ENCODE peak calls at places on chromosomes 7 and 10, in nine cellular contexts. E is adipocyte, C is body of pancreas, W is Panc1, A is upper lobe of right lung, J is GM23248, B is SJSA1, P is stomach, D is neural progenitor cell. T is an unnamed sample. For H3K27me3 and H3K4me1, the result is how much of the 10 kb centered on the place peaks cover.

GRCh38 chr7:29968683-29969457 is 20.7 kb downstream of the SCRN1 start:
- DNase-seq in E (peak), C (no peak), W (no peak), A (no peak), J (no peak), B (peak), P (no peak), D (no peak), T (no peak)

GRCh38 chr10:93854985-93855384 is 38.8 kb upstream of the SLC35G1 start:
- DNase-seq in E (no peak), C (peak), W (no peak), A (no peak), J (no peak), B (no peak), P (no peak), D (no peak), T (peak)

GRCh38 chr10:35324196-35324595 is 12.1 kb upstream of the CCNY start:
- DNase-seq in E (peak), C (no peak), W (no peak), A (no peak), J (peak), B (no peak), P (no peak), D (no peak), T (no peak)

GRCh38 chr7:52168085-52168484 is 851.5 kb upstream of the COBL start:
- DNase-seq in E (no peak), C (no peak), W (no peak), A (no peak), J (no peak), B (no peak), P (no peak), D (peak), T (no peak)

GRCh38 chr10:102281103-102281502 is 35.8 kb downstream of the GBF1 start:
- DNase-seq in E (peak), C (no peak), W (no peak), A (no peak), J (peak), B (no peak), P (no peak), D (no peak), T (peak)

GRCh38 chr7:128737867-128738390 is 1.2 kb upstream of the CALU start:
- DNase-seq in E (peak), C (no peak), W (no peak), A (no peak), J (peak), B (peak), P (no peak), D (peak), T (no peak)

GRCh38 chr10:95462740-95463667 is 98.2 kb downstream of the SORBS1 start:
- DNase-seq in E (no peak), C (no peak), W (no peak), A (no peak), J (no peak), B (no peak), P (no peak), D (no peak), T (no peak)

GRCh38 chr7:35729061-35729783 is 34.3 kb upstream of the HERPUD2 start:
- DNase-seq in E (no peak), C (no peak), W (no peak), A (no peak), J (no peak), B (no peak), P (no peak), D (no peak), T (no peak)

GRCh38 chr10:119090026-119090808 is 9.6 kb upstream of the EIF3A start:
- DNase-seq in E (no peak), C (no peak), W (no peak), A (no peak), J (no peak), B (no peak), P (peak), D (no peak), T (no peak)

GRCh38 chr10:16505168-16505567 is 16.5 kb downstream of the C1QL3 start:
- DNase-seq in E (no peak), C (no peak), W (no peak), A (no peak), J (no peak), B (no peak), P (no peak), D (no peak), T (peak)

GRCh38 chr10:37732685-37733084 is 124.7 kb downstream of the ZNF248 start:
- DNase-seq in E (peak), C (no peak), W (no peak), A (no peak), J (peak), B (no peak), P (no peak), D (no peak), T (no peak)

GRCh38 chr10:784759-785538 is 95.5 kb upstream of the DIP2C start:
- DNase-seq in E (peak), C (peak), W (no peak), A (peak), J (peak), B (peak), P (peak), D (peak), T (peak)

GRCh38 chr7:108813247-108814014 is 243.8 kb downstream of the DNAJB9 start:
- DNase-seq in E (no peak), C (no peak), W (no peak), A (no peak), J (no peak), B (no peak), P (no peak), D (no peak), T (no peak)

GRCh38 chr7:17095001-17095574 is 203.4 kb upstream of the AHR start:
- DNase-seq in E (peak), C (peak), W (no peak), A (no peak), J (peak), B (no peak), P (peak), D (no peak), T (peak)

GRCh38 chr10:124627851-124628675 is 116.1 kb downstream of the FAM53B start:
- DNase-seq in E (no peak), C (no peak), W (no peak), A (no peak), J (no peak), B (no peak), P (no peak), D (no peak), T (no peak)

GRCh38 chr10:51266496-51266895 is 192.2 kb downstream of the PRKG1 start:
- DNase-seq in E (peak), C (no peak), W (no peak), A (no peak), J (no peak), B (no peak), P (no peak), D (no peak), T (no peak)

GRCh38 chr7:107680478-107680877 is 19.9 kb downstream of the SLC26A4 start:
- DNase-seq in E (no peak), C (no peak), W (no peak), A (no peak), J (no peak), B (no peak), P (no peak), D (no peak), T (no peak)

GRCh38 chr7:47358944-47359588 is 222.8 kb downstream of the TNS3 start:
- DNase-seq in E (no peak), C (no peak), W (no peak), A (no peak), J (no peak), B (no peak), P (no peak), D (no peak), T (no peak)

GRCh38 chr10:71302874-71303568 is 16.0 kb upstream of the SLC29A3 start:
- DNase-seq in E (peak), C (no peak), W (peak), A (no peak), J (peak), B (no peak), P (no peak), D (peak), T (peak)

GRCh38 chr7:4792537-4793126 is 17.2 kb downstream of the AP5Z1 start:
- DNase-seq in E (no peak), C (peak), W (no peak), A (no peak), J (peak), B (no peak), P (no peak), D (peak), T (no peak)

GRCh38 chr7:138395763-138396162 is 64.3 kb upstream of the TRIM24 start:
- DNase-seq in E (no peak), C (no peak), W (no peak), A (no peak), J (no peak), B (no peak), P (no peak), D (no peak), T (no peak)

GRCh38 chr10:90652519-90652918 is 205.3 kb downstream of the HTR7 start:
- DNase-seq in E (peak), C (peak), W (no peak), A (no peak), J (peak), B (no peak), P (no peak), D (peak), T (peak)

GRCh38 chr7:30349170-30349569 is 64.8 kb downstream of the ZNRF2 start:
- DNase-seq in E (no peak), C (no peak), W (no peak), A (no peak), J (no peak), B (no peak), P (no peak), D (no peak), T (no peak)

GRCh38 chr10:43322769-43323168 is 48.7 kb upstream of the FXYD4 start:
- DNase-seq in E (peak), C (peak), W (no peak), A (peak), J (peak), B (no peak), P (peak), D (peak), T (peak)

GRCh38 chr10:73865459-73866442 is 8.6 kb downstream of the CAMK2G start:
- DNase-seq in E (no peak), C (peak), W (no peak), A (peak), J (no peak), B (no peak), P (no peak), D (no peak), T (no peak)

GRCh38 chr7:45178241-45179225 is 20.9 kb downstream of the RAMP3 start:
- DNase-seq in E (no peak), C (no peak), W (no peak), A (peak), J (peak), B (peak), P (no peak), D (peak), T (no peak)

GRCh38 chr10:63977329-63977923 is 456.2 kb downstream of the REEP3 start:
- DNase-seq in E (peak), C (peak), W (peak), A (no peak), J (peak), B (no peak), P (no peak), D (peak), T (peak)

GRCh38 chr10:109427421-109427820 is 495.9 kb downstream of the XPNPEP1 start:
- DNase-seq in E (peak), C (no peak), W (no peak), A (no peak), J (peak), B (no peak), P (no peak), D (no peak), T (peak)

GRCh38 chr7:127983804-127984332 is 47.4 kb downstream of the LRRC4 start:
- DNase-seq in E (no peak), C (no peak), W (peak), A (no peak), J (peak), B (no peak), P (no peak), D (no peak), T (no peak)

GRCh38 chr7:31763548-31763947 is 76.5 kb downstream of the PPP1R17 start:
- DNase-seq in E (no peak), C (no peak), W (no peak), A (no peak), J (no peak), B (no peak), P (no peak), D (no peak), T (peak)

GRCh38 chr10:4181690-4182089 is 396.7 kb upstream of the KLF6 start:
- DNase-seq in E (peak), C (no peak), W (no peak), A (no peak), J (peak), B (no peak), P (no peak), D (no peak), T (no peak)

GRCh38 chr10:113666682-113667252 is 2.9 kb upstream of the NRAP start:
- DNase-seq in E (no peak), C (no peak), W (no peak), A (no peak), J (peak), B (no peak), P (no peak), D (no peak), T (peak)

GRCh38 chr10:130637271-130637670 is 501.1 kb downstream of the GLRX3 start:
- DNase-seq in E (no peak), C (no peak), W (no peak), A (no peak), J (no peak), B (no peak), P (no peak), D (no peak), T (peak)

GRCh38 chr10:1086787-1087186 is 30.6 kb downstream of the WDR37 start:
- DNase-seq in E (no peak), C (no peak), W (no peak), A (no peak), J (no peak), B (no peak), P (no peak), D (no peak), T (no peak)

GRCh38 chr7:38299275-38299931 is 26.0 kb upstream of the TARP start:
- DNase-seq in E (no peak), C (no peak), W (no peak), A (no peak), J (no peak), B (no peak), P (no peak), D (no peak), T (no peak)
- H3K27me3 ChIP-seq in E (under half), C (under half), W (under half), A (under half), J (under half), B (under half), P (under half), D (under half), T (under half)

GRCh38 chr10:98074315-98074911 is 44.0 kb upstream of the CRTAC1 start:
- DNase-seq in E (peak), C (no peak), W (no peak), A (no peak), J (peak), B (no peak), P (no peak), D (peak), T (peak)

GRCh38 chr10:98078774-98079173 is 48.4 kb upstream of the CRTAC1 start:
- DNase-seq in E (no peak), C (no peak), W (no peak), A (no peak), J (no peak), B (no peak), P (no peak), D (no peak), T (no peak)

GRCh38 chr10:98080474-98080873 is 50.1 kb upstream of the CRTAC1 start:
- DNase-seq in E (no peak), C (no peak), W (no peak), A (no peak), J (no peak), B (no peak), P (no peak), D (no peak), T (no peak)

GRCh38 chr10:98077223-98077622 is 46.8 kb upstream of the CRTAC1 start:
- DNase-seq in E (no peak), C (no peak), W (no peak), A (no peak), J (no peak), B (no peak), P (no peak), D (no peak), T (no peak)

DNA sequence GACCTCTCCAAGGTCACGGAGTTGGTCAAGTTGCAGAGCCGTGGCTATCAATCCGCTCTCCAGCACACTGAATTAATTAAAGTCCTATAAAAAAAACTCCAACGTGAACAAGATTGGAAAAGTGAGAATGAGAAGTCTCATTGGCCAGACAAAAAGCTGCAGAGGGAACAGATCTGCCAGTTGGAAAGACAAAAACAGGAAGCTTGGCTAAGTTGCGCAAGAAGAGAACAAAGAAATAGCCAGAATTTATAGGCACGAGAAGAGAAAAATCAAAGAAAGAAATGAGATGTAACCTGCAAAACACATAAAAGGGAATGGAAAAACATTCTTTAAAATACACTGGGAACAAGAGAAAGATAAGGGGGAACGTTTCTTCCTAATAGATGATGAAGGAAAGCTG is 45.7 kb upstream of the CRTAC1 start:
- DNase-seq in E (no peak), C (no peak), W (no peak), A (no peak), J (no peak), B (no peak), P (no peak), D (no peak), T (no peak)
- H3K4me1 ChIP-seq in E (under half), C (under half), W (under half), A (under half), J (under half), B (under half), P (under half), D (under half), T (under half)

GRCh38 chr7:27180431-27181175 is 4.4 kb downstream of the HOXA11 start:
- DNase-seq in E (no peak), C (no peak), W (no peak), A (peak), J (no peak), B (no peak), P (no peak), D (no peak), T (no peak)
- H3K27me3 ChIP-seq in E (under half), C (under half), W (under half), A (half or more), J (under half), B (under half), P (under half), D (half or more), T (half or more)

GRCh38 chr7:106021211-106022067 is 58.4 kb downstream of the CDHR3 start:
- DNase-seq in E (no peak), C (no peak), W (no peak), A (no peak), J (no peak), B (no peak), P (no peak), D (no peak), T (peak)
- H3K4me1 ChIP-seq in E (under half), C (under half), W (under half), A (under half), J (under half), B (under half), P (under half), D (under half), T (under half)

DNA sequence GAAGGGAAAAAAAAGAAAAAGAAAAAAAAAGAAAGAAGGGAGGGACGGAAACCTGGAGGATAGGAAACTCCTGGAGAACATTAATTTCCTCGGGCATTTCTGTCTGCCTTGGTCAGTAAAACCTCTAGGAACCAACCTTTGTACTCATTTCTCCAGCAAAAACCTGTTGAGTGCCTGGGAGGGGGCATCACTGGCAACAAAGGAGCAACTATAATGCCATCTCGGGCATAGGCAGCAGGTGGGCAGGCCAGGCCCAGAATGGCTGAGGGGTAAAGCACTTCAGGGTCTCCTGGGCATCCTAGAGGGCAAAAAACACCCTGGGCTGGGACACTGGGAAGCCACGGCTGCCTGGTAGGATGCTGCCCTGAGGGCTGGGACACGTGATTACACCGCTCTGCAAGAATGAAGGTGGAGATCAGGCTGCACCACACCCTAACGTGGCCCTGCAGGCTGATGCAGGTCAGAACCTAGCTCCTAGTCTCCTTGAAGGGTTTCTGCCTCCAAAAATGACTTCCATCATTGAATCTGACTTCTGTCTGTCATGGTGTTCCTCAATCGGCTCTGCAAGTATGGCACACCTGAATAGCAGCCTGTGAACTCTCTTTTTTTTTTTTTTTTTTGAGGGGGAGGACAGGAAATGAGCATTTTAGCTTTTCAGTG is 4.5 kb upstream of the TRAPPC14 start:
- DNase-seq in E (no peak), C (no peak), W (no peak), A (no peak), J (no peak), B (no peak), P (no peak), D (no peak), T (no peak)
- H3K27me3 ChIP-seq in E (under half), C (under half), W (under half), A (under half), J (under half), B (under half), P (under half), D (under half), T (under half)

T was measured in A673.